ENCODE peak calls at places on chromosomes 12 and 14, in seven cellular contexts. K is activated effector memory CD4-positive, alpha-beta T cell treated with Interleukin-2 at 50 U/mL for 16 hours; U is brain microvascular endothelial cell; F is CD8-positive, alpha-beta T cell; P is stimulated activated naive CD4-positive, alpha-beta T cell; B is breast epithelium; V is kidney. C is an unnamed sample.

GRCh38 chr12:49365542-49365941 is 1.7 kb upstream of the SPATS2 start:
- DNase-seq in P (no peak), F (no peak), U (peak; percentile 82), B (no peak), K (no peak), V (no peak), C (no peak)

GRCh38 chr14:91369628-91370445 is 47.8 kb downstream of the CCDC88C start:
- DNase-seq in F (no peak), K (no peak), U (no peak), V (no peak), B (peak; percentile 60), P (peak; percentile 22), C (no peak)

GRCh38 chr14:94601961-94602391 is 10.2 kb upstream of the SERPINA3 start:
- DNase-seq in K (no peak), F (no peak), U (peak; percentile 80), B (no peak), V (no peak), P (no peak), C (peak; percentile 38)

GRCh38 chr12:25689996-25690501 is 137.0 kb upstream of the LMNTD1 start:
- DNase-seq in P (no peak), F (no peak), V (peak; percentile 73), B (peak; percentile 54), U (no peak), K (no peak), C (no peak)

GRCh38 chr14:79467837-79468236 is 743.5 kb downstream of the DIO2 start:
- DNase-seq in F (no peak), B (no peak), U (peak; percentile 6), P (no peak), K (no peak), V (peak; percentile 41), C (no peak)

GRCh38 chr14:97458302-97459137 is 661.3 kb downstream of the VRK1 start:
- DNase-seq in F (peak; percentile 60), V (peak; percentile 77), B (no peak), P (peak; percentile 80), U (no peak), K (peak; percentile 78), C (no peak)

GRCh38 chr12:39368096-39368495 is 74.8 kb downstream of the KIF21A start:
- DNase-seq in F (no peak), V (no peak), U (no peak), P (no peak), K (no peak), B (no peak), C (no peak)

GRCh38 chr12:110600254-110600653 is 13.7 kb upstream of the TCTN1 start:
- DNase-seq in U (no peak), B (no peak), F (no peak), V (no peak), P (no peak), K (no peak), C (no peak)

GRCh38 chr12:6551063-6551461 is 4.8 kb downstream of the IFFO1 start:
- DNase-seq in K (no peak), V (peak; percentile 84), F (no peak), U (no peak), P (no peak), B (no peak), C (no peak)

C was measured in omental fat pad.